ENCODE peak calls at places on chromosome 22, in six cellular contexts. X, C, K, A, E and W are unnamed samples.

GRCh38 chr22:45863981-45864751 is 112.8 kb downstream of the WNT7B start:
- DNase-seq in X (no peak), C (peak; percentile 60), K (peak; percentile 77), A (peak; percentile 91), E (peak; percentile 68), W (no peak)

GRCh38 chr22:44396021-44396726 is 83.4 kb upstream of the SHISAL1 start:
- DNase-seq in X (no peak), C (no peak), K (peak; percentile 52), A (peak; percentile 56), E (no peak), W (no peak)

GRCh38 chr22:41410311-41410751 is 28.6 kb downstream of the TEF start:
- DNase-seq in X (no peak), C (no peak), K (no peak), A (no peak), E (no peak), W (peak; percentile 92)

GRCh38 chr22:25774575-25775026 is 32.6 kb downstream of the MYO18B start:
- DNase-seq in X (no peak), C (no peak), K (no peak), A (no peak), E (no peak), W (no peak)

GRCh38 chr22:45991108-45991507 is 14.1 kb upstream of the WNT7B start:
- DNase-seq in X (no peak), C (no peak), K (no peak), A (no peak), E (no peak), W (no peak)

GRCh38 chr22:47615051-47615450 is 852.6 kb downstream of the TBC1D22A start:
- DNase-seq in X (no peak), C (no peak), K (no peak), A (peak; percentile 81), E (no peak), W (no peak)

GRCh38 chr22:36419177-36419911 is 31.6 kb upstream of the MYH9 start:
- DNase-seq in X (no peak), C (peak; percentile 83), K (no peak), A (no peak), E (peak; percentile 44), W (no peak)

GRCh38 chr22:44276041-44276440 is 36.7 kb downstream of the SHISAL1 start:
- DNase-seq in X (no peak), C (no peak), K (no peak), A (no peak), E (no peak), W (no peak)

GRCh38 chr22:41314821-41315220 is 13.5 kb downstream of the ZC3H7B start:
- DNase-seq in X (no peak), C (no peak), K (no peak), A (no peak), E (no peak), W (no peak)

GRCh38 chr22:25781801-25782200 is 39.8 kb downstream of the MYO18B start:
- DNase-seq in X (no peak), C (no peak), K (no peak), A (no peak), E (no peak), W (no peak)

GRCh38 chr22:33620085-33620484 is 300.2 kb downstream of the LARGE1 start:
- DNase-seq in X (no peak), C (no peak), K (no peak), A (no peak), E (no peak), W (no peak)

GRCh38 chr22:40991298-40991697 is 40.1 kb downstream of the RBX1 start:
- DNase-seq in X (no peak), C (no peak), K (no peak), A (no peak), E (no peak), W (no peak)

GRCh38 chr22:20395181-20395896 is 1.4 kb downstream of the ZNF74 start:
- DNase-seq in X (no peak), C (no peak), K (no peak), A (peak; percentile 79), E (no peak), W (no peak)

GRCh38 chr22:19066531-19067271 is 55.5 kb downstream of the DGCR2 start:
- DNase-seq in X (peak; percentile 28), C (no peak), K (peak; percentile 79), A (no peak), E (no peak), W (peak; percentile 42)

GRCh38 chr22:48577014-48577690 is 1250.5 kb downstream of the BRD1 start:
- DNase-seq in X (no peak), C (peak; percentile 29), K (no peak), A (no peak), E (no peak), W (no peak)

GRCh38 chr22:44391481-44392445 is 79.0 kb upstream of the SHISAL1 start:
- DNase-seq in X (no peak), C (no peak), K (no peak), A (peak; percentile 68), E (peak; percentile 12), W (no peak)

GRCh38 chr22:17161991-17162390 is 2.9 kb upstream of the HDHD5 start:
- DNase-seq in X (no peak), C (no peak), K (no peak), A (no peak), E (no peak), W (no peak)

GRCh38 chr22:17159504-17159951 is 451 bp upstream of the HDHD5 start:
- DNase-seq in X (no peak), C (peak; percentile 78), K (no peak), A (peak; percentile 90), E (peak; percentile 28), W (peak; percentile 44)

GRCh38 chr22:17167486-17167885 is 8.4 kb upstream of the HDHD5 start:
- DNase-seq in X (no peak), C (no peak), K (no peak), A (no peak), E (no peak), W (peak; percentile 77)

GRCh38 chr22:17162731-17163130 is 3.7 kb upstream of the HDHD5 start:
- DNase-seq in X (no peak), C (no peak), K (no peak), A (no peak), E (no peak), W (no peak)

DNA sequence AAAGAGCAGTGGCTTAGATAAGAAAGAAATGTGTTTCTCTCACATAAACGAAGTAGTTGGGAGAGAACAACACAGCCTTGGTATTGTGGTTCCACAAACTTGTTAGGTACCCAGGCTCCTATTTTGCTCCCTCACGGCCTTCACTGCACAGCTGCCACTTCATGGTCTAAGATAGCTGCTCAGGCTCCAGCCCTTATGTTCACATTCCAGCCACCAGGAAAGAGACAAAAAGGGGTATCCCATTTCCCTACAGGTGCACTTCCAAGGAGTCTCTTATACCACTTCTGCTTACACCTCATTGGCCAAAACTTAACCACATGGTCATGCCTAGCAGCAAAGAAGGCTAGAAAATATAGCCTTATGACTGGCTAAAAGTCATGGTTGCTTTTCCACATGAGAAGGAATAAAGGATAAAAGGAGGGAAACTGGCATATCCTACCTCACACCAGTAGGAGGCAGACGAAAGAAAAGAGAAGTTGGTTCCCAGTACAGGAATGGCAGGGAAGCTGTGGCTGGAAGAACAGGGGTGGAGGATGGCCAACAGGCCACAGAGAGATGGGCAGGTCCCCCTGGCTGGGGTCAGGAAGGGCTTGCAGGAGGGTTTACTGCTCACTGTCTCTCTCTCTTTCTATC is 5.4 kb upstream of the HDHD5 start:
- DNase-seq in X (no peak), C (no peak), K (no peak), A (no peak), E (no peak), W (no peak)
- H3K4me3 ChIP-seq in X (no peak overlapping the region), C (no peak overlapping the region), K (no peak overlapping the region), A (no peak overlapping the region), E (no peak overlapping the region), W (no peak overlapping the region)

DNA sequence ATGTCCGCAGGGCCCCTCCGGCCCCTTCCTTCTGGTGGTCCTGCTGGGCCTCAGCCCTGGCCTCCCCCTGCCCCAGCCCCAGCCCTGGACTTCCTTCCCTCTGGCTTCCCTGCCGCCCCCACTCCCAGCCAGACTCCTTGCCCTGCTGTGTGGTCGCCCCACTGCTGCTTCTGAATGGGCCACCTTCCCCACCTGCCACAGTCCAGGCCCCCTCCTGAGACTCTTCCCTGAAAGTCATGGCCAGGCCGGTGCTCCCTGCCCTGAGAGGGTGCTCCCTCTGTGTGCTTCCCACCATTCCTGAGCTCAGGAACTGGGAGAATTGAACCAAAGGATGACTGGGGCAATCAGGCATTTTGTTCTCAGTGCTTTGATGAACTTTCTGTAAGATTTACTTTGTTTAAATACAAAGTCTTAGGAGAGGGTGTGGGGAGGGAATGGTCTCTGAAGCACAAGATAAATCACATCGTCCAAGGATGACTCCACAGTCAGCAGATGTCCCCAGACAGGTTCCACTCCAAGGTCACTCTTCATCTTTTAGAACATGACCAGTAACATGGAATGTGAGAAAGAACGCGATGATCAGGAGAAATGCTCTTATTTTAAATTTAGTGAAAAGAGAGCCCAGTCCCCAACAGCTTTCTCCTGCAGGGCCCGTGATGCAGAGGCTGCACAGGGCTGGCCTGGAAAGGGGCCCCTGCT is 774 bp downstream of the APOBEC3D start:
- DNase-seq in X (no peak), C (no peak), K (no peak), A (no peak), E (no peak), W (no peak)
- H3K4me3 ChIP-seq in X (peak overlapping the region; percentile 39), C (no peak overlapping the region), K (peak overlapping the region; percentile 50), A (peak overlapping the region; percentile 3), E (no peak overlapping the region), W (peak overlapping the region; percentile 40)

GRCh38 chr22:35330258-35330861 is 30.7 kb downstream of the TOM1 start:
- DNase-seq in X (no peak), C (peak; percentile 73), K (no peak), A (peak; percentile 97), E (no peak), W (peak; percentile 94)

GRCh38 chr22:35328472-35328885 is 28.8 kb downstream of the TOM1 start:
- DNase-seq in X (no peak), C (peak; percentile 62), K (no peak), A (peak; percentile 89), E (no peak), W (peak; percentile 90)

GRCh38 chr22:35329114-35329847 is 29.6 kb downstream of the TOM1 start:
- DNase-seq in X (no peak), C (no peak), K (no peak), A (no peak), E (no peak), W (no peak)

GRCh38 chr22:35326854-35327562 is 27.3 kb downstream of the TOM1 start:
- DNase-seq in X (no peak), C (no peak), K (no peak), A (no peak), E (no peak), W (no peak)

GRCh38 chr22:35327690-35328471 is 28.2 kb downstream of the TOM1 start:
- DNase-seq in X (no peak), C (no peak), K (no peak), A (no peak), E (no peak), W (no peak)
- H3K4me3 ChIP-seq in X (no peak overlapping the region), C (no peak overlapping the region), K (no peak overlapping the region), A (no peak overlapping the region), E (no peak overlapping the region), W (no peak overlapping the region)

GRCh38 chr22:27748355-27749168 is 53.0 kb downstream of the MN1 start:
- DNase-seq in X (peak; percentile 16), C (peak; percentile 29), K (no peak), A (no peak), E (no peak), W (no peak)
- H3K4me3 ChIP-seq in X (no peak overlapping the region), C (no peak overlapping the region), K (no peak overlapping the region), A (no peak overlapping the region), E (no peak overlapping the region), W (no peak overlapping the region)

DNA sequence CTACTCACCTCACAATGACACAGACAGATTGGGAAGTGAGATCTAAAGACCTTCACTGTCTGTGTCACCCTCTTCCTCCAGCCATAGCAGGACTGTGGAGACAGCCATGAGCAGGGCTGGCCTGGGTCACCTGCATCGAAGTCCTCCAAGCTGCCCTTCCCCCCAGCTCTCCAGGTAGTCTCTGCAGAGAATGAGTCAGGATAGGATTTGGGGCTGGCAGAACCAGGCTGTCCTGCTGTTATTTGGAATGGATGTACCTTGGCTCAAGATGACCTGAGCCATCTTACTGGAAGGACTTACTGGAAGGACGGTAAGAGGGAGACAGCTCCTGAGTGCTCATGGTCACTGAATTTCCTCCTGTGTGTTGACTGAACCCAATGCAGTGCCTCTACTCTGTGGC is 29.2 kb downstream of the GGTLC2 start:
- DNase-seq in X (no peak), C (no peak), K (no peak), A (peak; percentile 21), E (no peak), W (no peak)
- H3K4me3 ChIP-seq in X (no peak overlapping the region), C (no peak overlapping the region), K (no peak overlapping the region), A (no peak overlapping the region), E (no peak overlapping the region), W (no peak overlapping the region)